ENCODE peak calls at places on chromosomes 11 and 22, in four cellular contexts. C, S, Y and E are unnamed samples.

GRCh38 chr11:69075421-69076128 is 26.8 kb downstream of the TPCN2 start:
- DNase-seq in C (peak), S (no peak), Y (no peak), E (no peak)

GRCh38 chr11:28146123-28146751 is 38.0 kb downstream of the METTL15 start:
- DNase-seq in C (peak), S (no peak), Y (no peak), E (no peak)

GRCh38 chr11:71330349-71330748 is 78.0 kb upstream of the SHANK2 start:
- DNase-seq in C (no peak), S (no peak), Y (no peak), E (no peak)

GRCh38 chr11:126607776-126608625 is 252.5 kb downstream of the ST3GAL4 start:
- DNase-seq in C (no peak), S (no peak), Y (no peak), E (no peak)

GRCh38 chr11:109604506-109604905 is 182.5 kb downstream of the C11orf87 start:
- DNase-seq in C (no peak), S (no peak), Y (no peak), E (no peak)

GRCh38 chr11:3855808-3856491 is 486 bp downstream of the STIM1 start:
- DNase-seq in C (peak), S (peak), Y (no peak), E (no peak)

GRCh38 chr11:76512851-76513653 is 68.2 kb downstream of the EMSY start:
- DNase-seq in C (no peak), S (no peak), Y (no peak), E (no peak)

GRCh38 chr11:118786657-118787056 is 4.3 kb downstream of the DDX6 start:
- DNase-seq in C (no peak), S (no peak), Y (no peak), E (no peak)

GRCh38 chr11:90650124-90650523 is 427.3 kb upstream of the CHORDC1 start:
- DNase-seq in C (no peak), S (no peak), Y (no peak), E (no peak)

GRCh38 chr11:23991140-23991539 is 505.7 kb upstream of the LUZP2 start:
- DNase-seq in C (no peak), S (no peak), Y (no peak), E (no peak)

GRCh38 chr22:43446037-43446803 is 34.4 kb downstream of the MPPED1 start:
- DNase-seq in C (no peak), S (no peak), Y (no peak), E (no peak)

GRCh38 chr11:96878299-96879051 is 488.7 kb downstream of the JRKL start:
- DNase-seq in C (no peak), S (no peak), Y (no peak), E (no peak)

GRCh38 chr11:115892016-115892415 is 387.8 kb upstream of the CADM1 start:
- DNase-seq in C (no peak), S (no peak), Y (no peak), E (no peak)

GRCh38 chr11:76823481-76824028 is 37.2 kb upstream of the ACER3 start:
- DNase-seq in C (peak), S (peak), Y (no peak), E (no peak)

GRCh38 chr11:30789270-30789669 is 203.1 kb upstream of the MPPED2 start:
- DNase-seq in C (no peak), S (no peak), Y (no peak), E (no peak)

GRCh38 chr22:35582861-35583670 is 34.1 kb downstream of the MB start:
- DNase-seq in C (peak), S (peak), Y (peak), E (peak)

GRCh38 chr11:46918087-46918751 is at the start of gene LRP4:
- DNase-seq in C (no peak), S (no peak), Y (no peak), E (peak)

GRCh38 chr11:79086056-79086455 is 354.8 kb downstream of the TENM4 start:
- DNase-seq in C (no peak), S (no peak), Y (no peak), E (no peak)

GRCh38 chr11:125376856-125377255 is 119.2 kb downstream of the FEZ1 start:
- DNase-seq in C (no peak), S (no peak), Y (no peak), E (no peak)

GRCh38 chr22:43745783-43746356 is 66.2 kb downstream of the EFCAB6 start:
- DNase-seq in C (no peak), S (no peak), Y (no peak), E (no peak)

GRCh38 chr11:93525601-93526000 is 17.6 kb downstream of the SMCO4 start:
- DNase-seq in C (peak), S (no peak), Y (no peak), E (no peak)

GRCh38 chr11:8111636-8112035 is 30.6 kb downstream of the TUB start:
- DNase-seq in C (no peak), S (no peak), Y (no peak), E (no peak)

GRCh38 chr11:74139151-74139918 is 31.5 kb downstream of the C2CD3 start:
- DNase-seq in C (no peak), S (no peak), Y (no peak), E (no peak)

GRCh38 chr11:69158301-69159152 is 2.8 kb downstream of the SMIM38 start:
- DNase-seq in C (no peak), S (no peak), Y (no peak), E (no peak)

GRCh38 chr22:32880906-32881596 is 79.5 kb downstream of the TIMP3 start:
- DNase-seq in C (peak), S (no peak), Y (no peak), E (no peak)

GRCh38 chr22:30008401-30008800 is 71.9 kb upstream of the HORMAD2 start:
- DNase-seq in C (no peak), S (no peak), Y (no peak), E (no peak)

DNA sequence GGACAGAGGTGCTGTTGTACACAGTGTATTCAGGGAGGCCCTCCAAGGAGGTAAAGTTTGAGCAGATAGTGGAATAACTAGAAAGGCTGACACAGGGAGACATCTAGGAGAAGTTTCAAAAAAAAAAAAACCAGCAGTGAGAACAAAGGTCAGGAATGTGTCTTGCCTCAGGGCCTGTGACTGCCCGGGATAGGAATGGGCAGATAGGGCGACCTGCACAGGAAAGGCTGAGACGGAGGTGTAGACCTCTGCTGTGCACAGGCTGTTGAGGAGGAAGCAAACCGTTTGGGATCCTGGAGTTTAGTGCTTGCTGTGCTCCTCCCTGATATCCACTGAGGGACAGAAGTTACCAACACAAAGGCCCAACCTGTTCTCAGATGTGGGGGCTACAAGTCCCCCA is 406.5 kb upstream of the B3GAT1 start:
- DNase-seq in C (no peak), S (no peak), Y (no peak), E (no peak)
- TF ChIP-seq SPI1 in C (no peak), S (no peak), Y (no peak), E (no peak)

DNA sequence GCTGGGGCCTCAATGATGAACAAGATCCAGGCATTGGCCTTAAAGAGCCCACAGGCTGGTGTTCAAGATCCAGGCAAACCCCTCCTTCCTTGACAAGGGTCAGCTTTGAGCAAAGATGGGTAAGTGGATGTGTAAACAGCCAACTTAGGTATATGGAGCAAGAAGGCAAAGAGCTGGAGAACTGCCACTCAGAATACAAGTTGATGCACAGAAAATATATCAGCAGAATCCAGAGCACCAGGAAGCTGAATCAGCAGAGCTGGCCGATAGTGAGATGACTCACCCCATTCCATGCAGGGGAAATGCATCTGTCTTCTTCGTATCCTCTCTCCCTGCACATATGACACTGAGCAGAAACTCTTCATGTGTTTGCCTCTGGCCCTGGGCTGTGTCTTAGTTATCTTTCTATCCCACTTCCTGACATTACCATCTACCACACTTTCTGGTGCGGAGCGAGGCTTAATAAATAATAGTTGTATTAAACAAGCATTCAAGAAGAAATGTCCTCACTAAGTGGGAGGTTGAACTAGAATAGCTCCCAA is 57.8 kb downstream of the ENDOD1 start:
- DNase-seq in C (peak), S (no peak), Y (no peak), E (no peak)
- TF ChIP-seq SPI1 in C (peak), S (no peak), Y (no peak), E (no peak)

DNA sequence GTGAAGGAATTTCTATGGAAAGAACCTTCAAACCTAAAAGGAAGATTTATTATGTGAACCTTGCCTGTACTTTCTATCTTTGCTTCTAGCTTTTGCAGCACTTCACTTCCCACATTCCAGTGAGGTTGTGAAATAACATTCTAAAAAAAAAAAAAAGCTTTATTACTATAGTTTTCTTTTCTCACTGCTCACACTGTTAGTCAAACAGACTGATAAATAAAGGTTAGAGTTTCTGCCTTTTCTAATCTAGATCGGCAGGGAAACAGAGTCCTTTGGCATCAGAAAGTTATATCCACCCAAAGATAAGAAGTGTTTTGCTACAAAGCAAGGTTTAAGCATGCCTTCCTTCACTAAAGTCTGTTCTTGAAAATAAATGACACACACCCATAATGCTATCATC is 2.8 kb downstream of the AAMDC start:
- DNase-seq in C (no peak), S (no peak), Y (no peak), E (no peak)
- TF ChIP-seq SPI1 in C (no peak), S (no peak), Y (no peak), E (no peak)

GRCh38 chr22:50276143-50276542 is 6.0 kb upstream of the MAPK11 start:
- DNase-seq in C (no peak), S (peak), Y (peak), E (peak)
- TF ChIP-seq SPI1 in C (no peak), S (no peak), Y (no peak), E (no peak)

GRCh38 chr22:17104336-17104935 is 16.7 kb downstream of the TMEM121B start:
- DNase-seq in C (no peak), S (no peak), Y (no peak), E (no peak)
- TF ChIP-seq SPI1 in C (no peak), S (no peak), Y (no peak), E (no peak)

GRCh38 chr11:121741316-121741715 is 288.5 kb upstream of the SORL1-AS1 start:
- DNase-seq in C (no peak), S (no peak), Y (no peak), E (no peak)

GRCh38 chr11:121740902-121741301 is 288.1 kb upstream of the SORL1-AS1 start:
- DNase-seq in C (no peak), S (no peak), Y (no peak), E (no peak)

GRCh38 chr11:121743285-121743684 is 290.5 kb upstream of the SORL1-AS1 start:
- DNase-seq in C (no peak), S (no peak), Y (no peak), E (no peak)

GRCh38 chr11:121741954-121742361 is 289.2 kb upstream of the SORL1-AS1 start:
- DNase-seq in C (no peak), S (no peak), Y (no peak), E (no peak)
- TF ChIP-seq SPI1 in C (no peak), S (no peak), Y (no peak), E (no peak)